ENCODE peak calls at places on chromosome 10, in four cellular contexts. B, G, M and L are unnamed samples.

GRCh38 chr10:132528064-132528800 is 9.4 kb upstream of the INPP5A start:
- DNase-seq in G (peak), B (peak), M (no peak), L (no peak)

GRCh38 chr10:72483452-72483851 is 128.7 kb upstream of the DNAJB12 start:
- DNase-seq in M (no peak), G (no peak), B (no peak), L (no peak)

GRCh38 chr10:86904600-86904999 is 52.8 kb downstream of the MMRN2 start:
- DNase-seq in M (no peak), G (no peak), B (no peak), L (no peak)

GRCh38 chr10:61750943-61751471 is 88.3 kb downstream of the CABCOCO1 start:
- DNase-seq in M (peak), G (peak), B (peak), L (no peak)

GRCh38 chr10:95360122-95360715 is 69.4 kb upstream of the PDLIM1 start:
- DNase-seq in B (no peak), M (peak), G (no peak), L (no peak)

GRCh38 chr10:57579926-57580325 is 687.8 kb downstream of the IPMK start:
- DNase-seq in B (no peak), M (peak), G (no peak), L (no peak)

GRCh38 chr10:75788394-75789205 is 357.2 kb downstream of the LRMDA start:
- DNase-seq in M (no peak), G (no peak), B (no peak), L (no peak)

GRCh38 chr10:120732067-120732466 is 119.1 kb upstream of the WDR11 start:
- DNase-seq in B (no peak), G (no peak), M (no peak), L (no peak)

GRCh38 chr10:104333037-104333727 is 5.1 kb downstream of the ITPRIP start:
- DNase-seq in B (no peak), M (no peak), G (no peak), L (no peak)

GRCh38 chr10:58237014-58237830 is 30.5 kb downstream of the IPMK start:
- DNase-seq in M (no peak), G (no peak), B (no peak), L (no peak)

GRCh38 chr10:103153765-103154197 is 39.3 kb downstream of the NT5C2 start:
- DNase-seq in M (no peak), G (no peak), B (no peak), L (no peak)

GRCh38 chr10:102400598-102401321 is 5.3 kb downstream of the NFKB2 start:
- DNase-seq in M (no peak), B (no peak), G (no peak), L (no peak)

GRCh38 chr10:53253221-53253620 is 480.6 kb upstream of the MBL2 start:
- DNase-seq in B (no peak), G (no peak), M (peak), L (no peak)

GRCh38 chr10:62424026-62424425 is 49.9 kb downstream of the ZNF365 start:
- DNase-seq in G (no peak), M (no peak), B (no peak), L (no peak)

GRCh38 chr10:71223365-71224058 is 11.1 kb downstream of the UNC5B start:
- DNase-seq in M (no peak), B (peak), G (no peak), L (no peak)

GRCh38 chr10:132514841-132515521 is 22.6 kb upstream of the INPP5A start:
- DNase-seq in B (peak), M (no peak), G (no peak), L (no peak)

GRCh38 chr10:49465717-49466116 is 69.8 kb upstream of the DRGX start:
- DNase-seq in G (no peak), M (no peak), B (no peak), L (no peak)
- H3K27ac ChIP-seq in G (no peak), M (no peak), B (no peak), L (no peak)

DNA sequence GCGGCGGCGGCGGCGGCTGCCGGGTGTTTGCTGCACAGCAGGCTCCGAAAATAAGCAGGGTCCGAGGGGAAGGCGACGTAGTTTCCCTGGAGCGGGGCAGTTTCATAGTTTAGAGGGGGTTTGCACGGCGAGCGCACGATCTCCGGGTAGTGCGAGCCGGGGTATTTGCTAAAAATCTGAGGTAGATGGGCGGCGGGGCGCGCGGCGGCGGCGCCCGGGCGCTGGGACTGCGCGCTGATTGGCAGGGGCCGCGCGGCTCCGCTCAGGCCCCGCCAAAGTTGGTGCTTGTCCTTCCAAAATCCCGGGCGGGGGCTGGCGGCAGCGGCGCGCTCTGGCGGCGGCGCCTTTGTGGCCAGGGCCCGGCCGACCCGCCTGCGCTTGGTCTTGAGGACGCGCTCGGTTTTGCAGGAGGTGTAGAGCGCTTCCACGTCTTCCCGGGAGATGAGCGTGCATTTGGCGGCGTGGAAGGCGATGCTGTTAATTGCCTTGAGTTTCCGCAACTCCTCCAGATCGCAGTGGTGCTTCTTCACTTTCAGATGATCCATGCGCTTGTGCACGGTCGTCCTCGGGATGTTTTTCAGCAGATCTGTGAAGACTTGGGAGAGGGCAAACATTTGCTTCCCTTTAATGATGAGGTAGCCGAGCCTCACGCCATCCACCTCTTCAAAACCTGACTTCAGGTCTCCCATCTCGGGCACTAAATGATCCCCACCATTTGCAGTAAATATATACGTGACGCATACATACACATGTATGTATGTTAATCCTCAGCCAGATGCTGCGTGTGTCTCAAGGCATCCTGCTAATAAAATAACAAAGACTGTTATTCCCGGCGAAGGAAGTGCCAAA is 8.1 kb downstream of the SKIDA1 start:
- DNase-seq in B (peak), G (peak), M (peak), L (no peak)
- H3K27ac ChIP-seq in B (peak), G (peak), M (no peak), L (peak)

DNA sequence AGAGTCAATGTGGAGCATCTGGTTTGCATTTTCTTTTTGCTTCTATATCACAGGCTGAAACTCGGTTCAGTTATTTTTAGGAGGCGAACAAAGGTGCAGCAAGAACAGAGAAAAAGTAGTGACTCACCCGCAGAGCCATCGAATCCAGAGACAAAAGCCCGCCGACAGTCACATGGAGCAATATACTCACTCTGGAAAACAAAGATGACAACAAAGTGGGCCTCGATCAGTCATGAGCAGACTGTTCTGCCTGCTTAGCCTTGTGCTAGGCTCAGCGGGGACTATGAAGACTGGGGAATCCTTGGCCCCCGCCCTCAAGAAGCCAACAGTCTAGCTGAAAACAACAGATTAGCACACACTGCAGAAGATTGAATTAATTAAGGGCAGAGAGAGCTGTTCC is 30.4 kb downstream of the XPNPEP1 start:
- DNase-seq in B (no peak), G (no peak), M (no peak), L (no peak)
- H3K27ac ChIP-seq in B (peak), G (peak), M (no peak), L (peak)

GRCh38 chr10:43479275-43479674 is 42.4 kb downstream of the ZNF487 start:
- DNase-seq in B (no peak), G (no peak), M (no peak), L (no peak)
- H3K27ac ChIP-seq in B (no peak), G (no peak), M (no peak), L (no peak)

GRCh38 chr10:117539271-117539876 is 3.2 kb upstream of the EMX2 start:
- DNase-seq in G (no peak), M (no peak), B (no peak), L (no peak)
- H3K27ac ChIP-seq in G (no peak), M (no peak), B (no peak), L (no peak)

GRCh38 chr10:50896721-50897120 is 11.3 kb upstream of the A1CF start:
- DNase-seq in G (no peak), B (no peak), M (no peak), L (no peak)
- H3K27ac ChIP-seq in G (no peak), B (no peak), M (no peak), L (no peak)

DNA sequence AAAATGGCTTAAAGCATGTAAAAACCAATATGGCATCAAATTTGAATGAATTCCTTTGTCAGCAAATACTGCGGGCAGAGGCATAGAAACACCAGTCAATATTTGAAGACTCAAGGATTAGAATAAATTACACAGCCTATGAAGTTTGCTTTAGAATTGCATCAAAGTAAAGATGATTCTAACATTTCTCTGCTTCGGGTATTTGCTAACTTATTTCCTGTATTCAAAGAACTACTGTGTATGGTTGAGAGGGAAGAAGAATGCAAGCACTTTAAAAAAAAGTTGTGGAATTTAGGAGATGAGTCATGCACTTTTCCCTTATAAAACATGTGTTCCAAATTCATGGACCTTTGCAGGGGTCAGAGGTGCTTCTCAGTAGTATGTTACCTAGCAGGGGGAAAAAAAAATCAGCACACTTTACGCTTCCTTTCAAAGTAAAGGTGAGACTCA is 90.1 kb downstream of the PIP4K2A start:
- DNase-seq in M (no peak), B (no peak), G (no peak), L (no peak)
- H3K27ac ChIP-seq in M (no peak), B (no peak), G (no peak), L (peak)

GRCh38 chr10:84193846-84194423 is 402 bp upstream of the CDHR1 start:
- DNase-seq in B (no peak), M (no peak), G (no peak), L (no peak)
- H3K27ac ChIP-seq in B (no peak), M (no peak), G (no peak), L (no peak)

DNA sequence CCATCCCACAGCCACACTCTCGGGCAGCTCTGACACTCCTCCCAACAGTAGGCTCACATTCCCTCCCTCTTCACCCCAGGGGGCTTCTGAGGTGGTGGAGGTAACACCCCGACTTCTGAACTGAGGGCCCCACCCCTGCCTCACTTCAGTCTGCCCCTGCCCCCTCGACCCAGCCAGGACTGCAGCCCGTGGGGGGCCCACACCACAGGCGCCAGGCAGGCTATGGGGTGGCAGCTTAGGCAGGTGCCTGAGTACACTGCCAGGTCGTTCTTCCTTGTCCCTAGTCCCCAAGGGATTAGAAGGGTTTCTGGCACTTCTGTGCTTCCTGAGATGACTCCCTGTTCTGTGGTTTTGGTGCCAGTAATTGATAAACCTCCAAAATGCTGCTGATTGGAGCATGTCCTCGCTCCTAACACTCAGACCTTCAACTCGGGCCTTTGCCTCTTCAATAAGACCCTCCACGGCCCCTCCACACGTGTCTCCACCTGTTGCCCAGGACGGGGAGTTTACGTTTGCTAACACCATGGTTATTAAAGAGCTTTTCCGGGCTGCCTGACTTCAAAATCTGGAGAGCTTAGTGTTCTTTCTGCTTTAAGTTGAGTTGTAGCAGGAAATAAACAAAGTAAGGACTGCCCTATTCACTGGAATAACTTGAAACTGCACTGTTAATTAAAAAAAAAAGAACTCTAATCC is 23.8 kb upstream of the LARP4B start:
- DNase-seq in M (no peak), G (no peak), B (no peak), L (no peak)
- H3K27ac ChIP-seq in M (no peak), G (no peak), B (no peak), L (no peak)

GRCh38 chr10:97184971-97185325 is 811 bp downstream of the SLIT1 start:
- DNase-seq in G (no peak), B (peak), M (no peak), L (no peak)

GRCh38 chr10:97183314-97183713 is 2.4 kb downstream of the SLIT1 start:
- DNase-seq in B (no peak), M (no peak), G (no peak), L (no peak)

GRCh38 chr10:97186911-97187310 is 1.2 kb upstream of the SLIT1 start:
- DNase-seq in B (peak), M (no peak), G (no peak), L (no peak)

GRCh38 chr10:97188234-97188847 is 2.6 kb upstream of the SLIT1 start:
- DNase-seq in M (no peak), G (no peak), B (peak), L (no peak)

DNA sequence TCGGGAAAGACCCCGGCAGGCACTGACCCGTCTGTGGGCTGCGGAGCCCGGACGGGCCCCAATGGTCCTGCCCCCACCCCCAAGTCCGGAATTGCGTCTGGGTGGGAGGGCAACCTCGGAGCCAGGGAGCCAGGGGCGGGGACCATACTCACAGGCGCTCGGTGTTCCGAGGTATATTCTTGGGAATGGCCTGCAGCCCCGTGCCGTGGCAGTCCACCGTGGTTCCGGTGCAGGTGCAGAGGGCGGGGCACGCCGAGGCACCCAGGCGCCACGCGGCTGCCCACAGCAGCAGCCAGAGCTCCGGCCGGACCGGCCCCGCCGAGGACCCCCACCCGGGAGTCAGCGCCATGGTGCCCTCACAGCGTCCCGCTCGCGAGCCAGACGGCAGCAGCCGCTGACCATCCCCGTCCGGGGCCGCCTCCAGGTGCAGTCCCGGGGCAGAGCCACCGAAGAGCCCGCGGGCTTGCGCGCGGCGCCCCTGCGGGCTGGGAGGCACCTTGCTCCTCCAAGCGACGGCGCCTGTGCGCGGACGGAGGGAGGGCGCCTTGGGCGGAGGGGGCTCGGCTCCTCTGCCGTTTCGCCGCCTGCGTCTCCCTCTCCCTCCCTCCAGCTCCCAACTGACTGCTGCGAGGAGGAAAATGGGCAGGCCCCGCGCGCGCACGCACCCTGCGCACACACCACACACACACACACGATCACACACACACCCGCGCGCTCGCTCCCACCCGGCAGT is at the start of gene SLIT1:
- DNase-seq in B (peak), G (no peak), M (no peak), L (no peak)
- H3K27ac ChIP-seq in B (no peak), G (no peak), M (no peak), L (no peak)